ENCODE peak calls at places on chromosomes 4 and X, in five cellular contexts. One of them, this sample, is unnamed.

GRCh38 chrX:13144927-13145659 is 100.7 kb upstream of the FAM9C start:
- DNase-seq in HEK293T: no peak
- DNase-seq in H1: no peak
- DNase-seq in HepG2: no peak
- DNase-seq in GM12878: no peak
- DNase-seq in this sample: no peak

GRCh38 chrX:70033348-70033747 is 16.4 kb downstream of the AWAT2 start:
- DNase-seq in HepG2: peak; percentile 3
- DNase-seq in HEK293T: peak; percentile 64
- DNase-seq in GM12878: no peak
- DNase-seq in H1: peak; percentile 69
- DNase-seq in this sample: peak; percentile 50

GRCh38 chr4:128653514-128654420 is 155.7 kb upstream of the JADE1 start:
- DNase-seq in H1: no peak
- DNase-seq in HepG2: no peak
- DNase-seq in HEK293T: no peak
- DNase-seq in GM12878: no peak
- DNase-seq in this sample: no peak

GRCh38 chr4:173525118-173526033 is 4.7 kb downstream of the HAND2 start:
- DNase-seq in GM12878: no peak
- DNase-seq in HepG2: no peak
- DNase-seq in HEK293T: no peak
- DNase-seq in H1: peak; percentile 71
- DNase-seq in this sample: no peak

GRCh38 chr4:16259531-16260246 is 33.4 kb upstream of the TAPT1 start:
- DNase-seq in HepG2: no peak
- DNase-seq in H1: no peak
- DNase-seq in GM12878: no peak
- DNase-seq in HEK293T: no peak
- DNase-seq in this sample: no peak

GRCh38 chrX:2614911-2615310 is 76.2 kb upstream of the CD99 start:
- DNase-seq in GM12878: no peak
- DNase-seq in H1: no peak
- DNase-seq in HepG2: no peak
- DNase-seq in HEK293T: no peak
- DNase-seq in this sample: no peak

GRCh38 chr4:102564399-102564921 is 63.3 kb downstream of the NFKB1 start:
- DNase-seq in HepG2: no peak
- DNase-seq in H1: no peak
- DNase-seq in HEK293T: no peak
- DNase-seq in GM12878: peak; percentile 91
- DNase-seq in this sample: no peak

GRCh38 chr4:171130126-171130801 is 682.9 kb upstream of the GALNTL6 start:
- DNase-seq in H1: no peak
- DNase-seq in HEK293T: no peak
- DNase-seq in GM12878: no peak
- DNase-seq in HepG2: peak; percentile 1
- DNase-seq in this sample: no peak

GRCh38 chrX:74458738-74459137 is 37.4 kb downstream of the SLC16A2 start:
- DNase-seq in HepG2: no peak
- DNase-seq in H1: no peak
- DNase-seq in HEK293T: no peak
- DNase-seq in GM12878: no peak
- DNase-seq in this sample: no peak

GRCh38 chr4:101306225-101306624 is 41.1 kb downstream of the PPP3CA start:
- DNase-seq in HEK293T: no peak
- DNase-seq in GM12878: no peak
- DNase-seq in H1: no peak
- DNase-seq in HepG2: no peak
- DNase-seq in this sample: no peak

GRCh38 chrX:78650906-78651437 is 8.2 kb downstream of the RTL3 start:
- DNase-seq in HepG2: no peak
- DNase-seq in HEK293T: no peak
- DNase-seq in GM12878: peak; percentile 72
- DNase-seq in H1: no peak
- DNase-seq in this sample: no peak

GRCh38 chr4:172411180-172411579 is 598.0 kb downstream of the GALNTL6 start:
- DNase-seq in H1: no peak
- DNase-seq in HepG2: no peak
- DNase-seq in HEK293T: no peak
- DNase-seq in GM12878: no peak
- DNase-seq in this sample: no peak

GRCh38 chrX:25976683-25977310 is 161.3 kb upstream of the MAGEB18 start:
- DNase-seq in GM12878: no peak
- DNase-seq in H1: peak; percentile 42
- DNase-seq in HEK293T: no peak
- DNase-seq in HepG2: no peak
- DNase-seq in this sample: peak; percentile 5

GRCh38 chr4:162502109-162502508 is 338.3 kb upstream of the FSTL5 start:
- DNase-seq in HEK293T: no peak
- DNase-seq in HepG2: no peak
- DNase-seq in H1: no peak
- DNase-seq in GM12878: no peak
- DNase-seq in this sample: no peak

GRCh38 chr4:124899997-124900396 is 187.5 kb upstream of the ANKRD50 start:
- DNase-seq in HepG2: no peak
- DNase-seq in GM12878: no peak
- DNase-seq in H1: no peak
- DNase-seq in HEK293T: no peak
- DNase-seq in this sample: no peak

GRCh38 chrX:13432776-13433605 is 113.1 kb upstream of the ATXN3L start:
- DNase-seq in HEK293T: no peak
- DNase-seq in HepG2: no peak
- DNase-seq in H1: no peak
- DNase-seq in GM12878: no peak
- DNase-seq in this sample: no peak

GRCh38 chrX:111823068-111823467 is 52.9 kb upstream of the TRPC5OS start:
- DNase-seq in HepG2: no peak
- DNase-seq in GM12878: no peak
- DNase-seq in H1: peak; percentile 61
- DNase-seq in HEK293T: peak; percentile 71
- DNase-seq in this sample: peak; percentile 54

GRCh38 chr4:98555798-98556445 is 102.5 kb downstream of the TSPAN5 start:
- DNase-seq in HEK293T: no peak
- DNase-seq in H1: no peak
- DNase-seq in HepG2: no peak
- DNase-seq in GM12878: no peak
- DNase-seq in this sample: no peak

GRCh38 chr4:181745933-181746627 is 497.1 kb upstream of the TENM3 start:
- DNase-seq in H1: no peak
- DNase-seq in HepG2: no peak
- DNase-seq in GM12878: no peak
- DNase-seq in HEK293T: no peak
- DNase-seq in this sample: no peak

GRCh38 chrX:16002185-16002584 is 121.2 kb upstream of the GRPR start:
- DNase-seq in HepG2: no peak
- DNase-seq in H1: no peak
- DNase-seq in HEK293T: no peak
- DNase-seq in GM12878: no peak
- DNase-seq in this sample: peak; percentile 30

GRCh38 chrX:134365923-134366322 is 94.0 kb upstream of the HPRT1 start:
- DNase-seq in H1: no peak
- DNase-seq in HEK293T: no peak
- DNase-seq in HepG2: no peak
- DNase-seq in GM12878: no peak
- DNase-seq in this sample: no peak

GRCh38 chr4:150010525-150011126 is 67.6 kb upstream of the DCLK2 start:
- DNase-seq in HepG2: peak; percentile 41
- DNase-seq in HEK293T: peak; percentile 56
- DNase-seq in H1: no peak
- DNase-seq in GM12878: no peak
- DNase-seq in this sample: peak; percentile 39
- TF ChIP-seq SUZ12 in HepG2: no peak
- TF ChIP-seq SUZ12 in HEK293T: no peak
- TF ChIP-seq SUZ12 in H1: no peak
- TF ChIP-seq SUZ12 in GM12878: no peak
- TF ChIP-seq SUZ12 in this sample: no peak

GRCh38 chrX:104668550-104668949 is 102.6 kb downstream of the IL1RAPL2 start:
- DNase-seq in GM12878: no peak
- DNase-seq in HEK293T: peak; percentile 8
- DNase-seq in H1: no peak
- DNase-seq in HepG2: no peak
- DNase-seq in this sample: no peak
- TF ChIP-seq SUZ12 in GM12878: no peak
- TF ChIP-seq SUZ12 in HEK293T: no peak
- TF ChIP-seq SUZ12 in H1: no peak
- TF ChIP-seq SUZ12 in HepG2: no peak
- TF ChIP-seq SUZ12 in this sample: no peak

DNA sequence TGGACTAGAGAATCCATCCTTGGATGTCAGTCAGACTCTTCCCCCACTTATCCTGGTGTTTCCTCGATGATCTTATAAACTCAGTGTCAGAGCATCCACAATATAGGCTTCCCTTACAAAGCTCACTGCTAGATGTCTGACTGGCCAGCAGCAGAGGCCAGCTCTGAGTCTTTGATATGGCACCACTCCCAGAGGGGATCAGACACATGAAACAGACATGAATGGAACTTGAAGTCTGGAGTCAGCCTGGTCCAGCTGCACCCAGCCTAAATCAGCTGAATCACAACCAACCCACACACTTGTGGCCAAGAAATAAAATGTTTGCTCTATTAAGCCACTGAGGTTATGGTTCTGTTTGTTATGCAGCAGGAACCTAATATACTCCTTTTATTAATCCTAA is 129.6 kb upstream of the MED14 start:
- DNase-seq in H1: no peak
- DNase-seq in HepG2: no peak
- DNase-seq in HEK293T: no peak
- DNase-seq in GM12878: no peak
- DNase-seq in this sample: no peak
- TF ChIP-seq SUZ12 in H1: no peak
- TF ChIP-seq SUZ12 in HepG2: no peak
- TF ChIP-seq SUZ12 in HEK293T: no peak
- TF ChIP-seq SUZ12 in GM12878: no peak
- TF ChIP-seq SUZ12 in this sample: no peak

GRCh38 chrX:41119803-41120202 is 34.6 kb downstream of the USP9X start:
- DNase-seq in HepG2: no peak
- DNase-seq in HEK293T: no peak
- DNase-seq in H1: no peak
- DNase-seq in GM12878: no peak
- DNase-seq in this sample: no peak
- TF ChIP-seq SUZ12 in HepG2: no peak
- TF ChIP-seq SUZ12 in HEK293T: no peak
- TF ChIP-seq SUZ12 in H1: no peak
- TF ChIP-seq SUZ12 in GM12878: no peak
- TF ChIP-seq SUZ12 in this sample: no peak